ENCODE peak calls at places on chromosomes 11 and 22, in four cellular contexts. S, G, K and P are unnamed samples.

GRCh38 chr11:133570376-133570775 is 38.1 kb upstream of the OPCML start:
- DNase-seq in S (no peak), K (no peak), G (peak; percentile 38), P (peak; percentile 81)

GRCh38 chr11:16785520-16786128 is 47.2 kb downstream of the C11orf58 start:
- DNase-seq in S (peak; percentile 75), G (peak; percentile 73), K (peak; percentile 74), P (peak; percentile 71)

GRCh38 chr22:32317524-32317923 is 40.1 kb upstream of the RFPL3 start:
- DNase-seq in G (no peak), K (no peak), S (no peak), P (no peak)

GRCh38 chr11:63845305-63845704 is 6.4 kb downstream of the MARK2 start:
- DNase-seq in S (no peak), K (peak; percentile 35), G (peak; percentile 42), P (no peak)

GRCh38 chr22:37183432-37184379 is 4.3 kb downstream of the C1QTNF6 start:
- DNase-seq in G (no peak), K (no peak), S (no peak), P (no peak)

GRCh38 chr22:25880524-25880923 is 138.5 kb downstream of the MYO18B start:
- DNase-seq in K (no peak), G (no peak), S (no peak), P (peak; percentile 28)

GRCh38 chr11:92168936-92169335 is 55.7 kb upstream of the FAT3 start:
- DNase-seq in G (no peak), S (no peak), K (no peak), P (no peak)

GRCh38 chr22:22810018-22810427 is 77.6 kb upstream of the IGLL5 start:
- DNase-seq in S (peak; percentile 79), K (no peak), G (no peak), P (no peak)

GRCh38 chr11:130645164-130645859 is 196.9 kb downstream of the ADAMTS15 start:
- DNase-seq in G (no peak), S (no peak), K (no peak), P (no peak)

GRCh38 chr22:48753752-48754517 is 1073.7 kb downstream of the BRD1 start:
- DNase-seq in K (no peak), S (no peak), G (no peak), P (no peak)

GRCh38 chr11:131002145-131002544 is 85.9 kb upstream of the SNX19 start:
- DNase-seq in G (no peak), S (no peak), K (no peak), P (no peak)

GRCh38 chr11:83933008-83933407 is 646.8 kb upstream of the CCDC90B start:
- DNase-seq in K (no peak), S (no peak), G (no peak), P (no peak)

GRCh38 chr22:43624144-43624998 is 187.7 kb downstream of the EFCAB6 start:
- DNase-seq in S (no peak), K (no peak), G (peak; percentile 79), P (no peak)

GRCh38 chr22:20783844-20784723 is 10.2 kb downstream of the SERPIND1 start:
- DNase-seq in K (peak; percentile 56), S (peak; percentile 33), G (peak; percentile 65), P (peak; percentile 42)

GRCh38 chr22:40128989-40129388 is 48.7 kb upstream of the TNRC6B start:
- DNase-seq in K (peak; percentile 59), G (no peak), S (no peak), P (no peak)

GRCh38 chr11:1706634-1707400 is 9.8 kb downstream of the KRTAP5-6 start:
- DNase-seq in G (no peak), S (no peak), K (peak; percentile 63), P (no peak)

GRCh38 chr22:47092896-47093311 is 330.5 kb downstream of the TBC1D22A start:
- DNase-seq in G (peak; percentile 25), K (no peak), S (no peak), P (no peak)

GRCh38 chr11:124536520-124536919 is 6.9 kb downstream of the OR8B12 start:
- DNase-seq in S (peak; percentile 9), K (peak; percentile 62), G (peak; percentile 7), P (peak; percentile 39)

GRCh38 chr11:82756765-82757650 is 23.3 kb upstream of the FAM181B start:
- DNase-seq in K (no peak), G (no peak), S (no peak), P (no peak)

GRCh38 chr22:46054091-46054877 is 77.3 kb upstream of the WNT7B start:
- DNase-seq in S (no peak), K (peak; percentile 78), G (peak; percentile 61), P (no peak)

GRCh38 chr22:31075961-31076360 is 5.2 kb upstream of the SMTN start:
- DNase-seq in S (no peak), K (no peak), G (no peak), P (no peak)

GRCh38 chr11:14906614-14907392 is 14.8 kb upstream of the CYP2R1 start:
- DNase-seq in G (no peak), S (no peak), K (no peak), P (no peak)

GRCh38 chr22:39677967-39678366 is 107.4 kb downstream of the CACNA1I start:
- DNase-seq in S (no peak), K (no peak), G (no peak), P (no peak)

GRCh38 chr11:95256204-95256819 is 25.3 kb upstream of the SESN3 start:
- DNase-seq in G (no peak), S (no peak), K (peak; percentile 37), P (no peak)

GRCh38 chr22:31626427-31627150 is 35.4 kb downstream of the PISD start:
- DNase-seq in G (no peak), S (no peak), K (no peak), P (no peak)

GRCh38 chr11:17163296-17163695 is 44.5 kb downstream of the PIK3C2A start:
- DNase-seq in S (no peak), K (no peak), G (no peak), P (no peak)

GRCh38 chr11:3119141-3119821 is 45.8 kb downstream of the OSBPL5 start:
- DNase-seq in K (no peak), G (no peak), S (no peak), P (no peak)

GRCh38 chr11:65424200-65425104 is 1.9 kb downstream of the NEAT1 start:
- DNase-seq in K (peak; percentile 76), G (peak; percentile 63), S (no peak), P (peak; percentile 47)

GRCh38 chr11:10323793-10324170 is 18.9 kb downstream of the ADM start:
- DNase-seq in G (peak; percentile 33), S (no peak), K (no peak), P (no peak)

GRCh38 chr11:120336641-120337132 is 474 bp downstream of the ARHGEF12 start:
- DNase-seq in K (peak; percentile 14), S (no peak), G (no peak), P (peak; percentile 47)

GRCh38 chr22:45830531-45831245 is 146.3 kb downstream of the WNT7B start:
- DNase-seq in G (peak; percentile 11), S (no peak), K (no peak), P (peak; percentile 6)

GRCh38 chr11:125846188-125846587 is 13.1 kb downstream of the PATE4 start:
- DNase-seq in G (no peak), S (no peak), K (no peak), P (no peak)